ENCODE peak calls at places on chromosome 11, in four cellular contexts. E, Z, J and I are unnamed samples.

GRCh38 chr11:65116370-65117205 is 913 bp downstream of the ZNHIT2 start:
- DNase-seq in E (no peak), Z (no peak), J (no peak), I (no peak)

GRCh38 chr11:73230276-73230875 is 12.3 kb downstream of the P2RY2 start:
- DNase-seq in Z (no peak), J (no peak), E (no peak), I (no peak)

GRCh38 chr11:102396708-102397563 is 49.9 kb downstream of the BIRC2 start:
- DNase-seq in J (no peak), E (no peak), Z (no peak), I (no peak)

GRCh38 chr11:38680746-38681145 is 2082.7 kb upstream of the RAG2 start:
- DNase-seq in E (peak; percentile 13), Z (no peak), J (no peak), I (no peak)

GRCh38 chr11:86719781-86720463 is 47.5 kb upstream of the ME3 start:
- DNase-seq in J (no peak), E (peak; percentile 80), Z (no peak), I (no peak)

GRCh38 chr11:129102225-129102624 is 89.9 kb downstream of the ARHGAP32 start:
- DNase-seq in Z (no peak), J (no peak), E (no peak), I (no peak)

GRCh38 chr11:23688835-23689234 is 808.0 kb upstream of the LUZP2 start:
- DNase-seq in J (no peak), Z (no peak), E (no peak), I (no peak)

GRCh38 chr11:10376061-10376460 is 71.2 kb downstream of the ADM start:
- DNase-seq in E (no peak), J (no peak), Z (no peak), I (no peak)

GRCh38 chr11:102551188-102551781 is 20.7 kb upstream of the MMP7 start:
- DNase-seq in E (no peak), Z (no peak), J (no peak), I (no peak)

GRCh38 chr11:106482920-106483761 is 405.7 kb downstream of the AASDHPPT start:
- DNase-seq in Z (no peak), E (peak; percentile 46), J (no peak), I (no peak)

GRCh38 chr11:116473236-116473769 is 299.5 kb downstream of the BUD13 start:
- DNase-seq in J (no peak), E (no peak), Z (no peak), I (no peak)

GRCh38 chr11:299951-300735 is 817 bp upstream of the IFITM5 start:
- DNase-seq in J (no peak), E (no peak), Z (no peak), I (no peak)

GRCh38 chr11:75470681-75471080 is 37.7 kb upstream of the KLHL35 start:
- DNase-seq in Z (no peak), E (no peak), J (no peak), I (no peak)

GRCh38 chr11:121437686-121438078 is 14.4 kb upstream of the SORL1 start:
- DNase-seq in Z (no peak), E (no peak), J (no peak), I (no peak)

GRCh38 chr11:125452125-125452470 is 44.0 kb downstream of the FEZ1 start:
- DNase-seq in J (no peak), Z (no peak), E (no peak), I (no peak)